ENCODE peak calls at places on chromosome 5, in seven cellular contexts. K is GM12878; O is IMR-90; I is tibial nerve; M is mesendoderm; R is CD4-positive, alpha-beta memory T cell; U is heart left ventricle. T is an unnamed sample. For H3K36me3, the result is how much of the 10 kb centered on the place peaks cover.

GRCh38 chr5:131214828-131215227 is 44.1 kb downstream of the LYRM7 start:
- DNase-seq in K (no peak), O (no peak), I (no peak), M (no peak), R (no peak), U (no peak), T (no peak)

GRCh38 chr5:115209279-115209678 is 39.6 kb upstream of the TRIM36 start:
- DNase-seq in K (peak), O (peak), I (no peak), M (no peak), R (peak), U (peak), T (no peak)

GRCh38 chr5:17720070-17720469 is 85.8 kb downstream of the TAF11L14 start:
- DNase-seq in K (no peak), O (no peak), I (no peak), M (no peak), R (no peak), U (no peak), T (no peak)

GRCh38 chr5:8844847-8845246 is 701.0 kb downstream of the SEMA5A start:
- DNase-seq in K (no peak), O (peak), I (no peak), M (no peak), R (no peak), U (no peak), T (no peak)

GRCh38 chr5:114898602-114899001 is 271.1 kb downstream of the TRIM36 start:
- DNase-seq in K (no peak), O (no peak), I (no peak), M (peak), R (no peak), U (no peak), T (no peak)

GRCh38 chr5:178460598-178461425 is 129.4 kb downstream of the COL23A1 start:
- DNase-seq in K (no peak), O (peak), I (peak), M (peak), R (peak), U (peak), T (peak)

GRCh38 chr5:10607666-10608442 is 44.0 kb downstream of the ANKRD33B start:
- DNase-seq in K (peak), O (peak), I (peak), M (peak), R (no peak), U (peak), T (no peak)

GRCh38 chr5:52690236-52690685 is 97.5 kb upstream of the ITGA1 start:
- DNase-seq in K (no peak), O (peak), I (no peak), M (peak), R (no peak), U (no peak), T (no peak)

GRCh38 chr5:141874262-141874964 is 3.8 kb downstream of the PCDH1 start:
- DNase-seq in K (no peak), O (no peak), I (no peak), M (no peak), R (no peak), U (no peak), T (no peak)

GRCh38 chr5:151700816-151701215 is 14.1 kb upstream of the SPARC start:
- DNase-seq in K (peak), O (no peak), I (no peak), M (no peak), R (no peak), U (no peak), T (no peak)

GRCh38 chr5:170632985-170633234 is 129.1 kb downstream of the KCNIP1 start:
- DNase-seq in K (no peak), O (no peak), I (no peak), M (peak), R (peak), U (peak), T (no peak)

GRCh38 chr5:16548115-16548514 is 68.7 kb downstream of the RETREG1 start:
- DNase-seq in K (no peak), O (no peak), I (no peak), M (no peak), R (no peak), U (no peak), T (no peak)

GRCh38 chr5:140244525-140245025 is 58.3 kb downstream of the PFDN1 start:
- DNase-seq in K (no peak), O (peak), I (peak), M (peak), R (peak), U (peak), T (peak)

GRCh38 chr5:59034498-59035186 is 451.8 kb downstream of the RAB3C start:
- DNase-seq in K (no peak), O (peak), I (no peak), M (peak), R (peak), U (no peak), T (peak)

GRCh38 chr5:67301285-67301904 is 104.8 kb upstream of the CD180 start:
- DNase-seq in K (no peak), O (peak), I (peak), M (peak), R (no peak), U (peak), T (peak)

DNA sequence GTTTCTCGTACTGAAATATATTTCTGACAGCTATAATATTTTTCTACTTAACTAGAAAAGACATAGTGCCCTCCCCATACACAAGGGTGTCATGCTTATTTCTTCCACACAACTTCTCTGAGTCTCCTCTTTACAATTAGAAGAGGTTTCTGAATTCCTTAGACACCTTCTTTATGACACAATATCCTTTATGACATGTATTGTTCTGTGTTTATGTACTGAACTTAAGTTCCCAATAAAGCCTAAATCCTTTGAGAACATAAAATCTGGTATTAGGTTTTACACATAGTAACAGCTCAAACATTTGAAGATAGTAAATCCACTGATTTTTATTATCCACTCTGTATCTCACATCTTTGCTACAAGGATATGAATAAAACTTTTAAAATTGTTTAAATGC is 32.5 kb downstream of the GRAMD2B start:
- DNase-seq in K (no peak), O (no peak), I (no peak), M (no peak), R (no peak), U (no peak), T (peak)
- H3K36me3 ChIP-seq in K (under half), O (under half), I (under half), M (under half), R (under half), U (under half), T (under half)

GRCh38 chr5:133990396-133990795 is 14.4 kb downstream of the VDAC1 start:
- DNase-seq in K (no peak), O (no peak), I (no peak), M (no peak), R (no peak), U (no peak), T (no peak)

GRCh38 chr5:133992429-133993151 is 12.2 kb downstream of the VDAC1 start:
- DNase-seq in K (no peak), O (no peak), I (no peak), M (no peak), R (no peak), U (peak), T (no peak)

GRCh38 chr5:133993563-133993962 is 11.2 kb downstream of the VDAC1 start:
- DNase-seq in K (no peak), O (no peak), I (no peak), M (no peak), R (no peak), U (no peak), T (no peak)

GRCh38 chr5:133993152-133993548 is 11.6 kb downstream of the VDAC1 start:
- DNase-seq in K (no peak), O (peak), I (no peak), M (no peak), R (no peak), U (no peak), T (peak)

DNA sequence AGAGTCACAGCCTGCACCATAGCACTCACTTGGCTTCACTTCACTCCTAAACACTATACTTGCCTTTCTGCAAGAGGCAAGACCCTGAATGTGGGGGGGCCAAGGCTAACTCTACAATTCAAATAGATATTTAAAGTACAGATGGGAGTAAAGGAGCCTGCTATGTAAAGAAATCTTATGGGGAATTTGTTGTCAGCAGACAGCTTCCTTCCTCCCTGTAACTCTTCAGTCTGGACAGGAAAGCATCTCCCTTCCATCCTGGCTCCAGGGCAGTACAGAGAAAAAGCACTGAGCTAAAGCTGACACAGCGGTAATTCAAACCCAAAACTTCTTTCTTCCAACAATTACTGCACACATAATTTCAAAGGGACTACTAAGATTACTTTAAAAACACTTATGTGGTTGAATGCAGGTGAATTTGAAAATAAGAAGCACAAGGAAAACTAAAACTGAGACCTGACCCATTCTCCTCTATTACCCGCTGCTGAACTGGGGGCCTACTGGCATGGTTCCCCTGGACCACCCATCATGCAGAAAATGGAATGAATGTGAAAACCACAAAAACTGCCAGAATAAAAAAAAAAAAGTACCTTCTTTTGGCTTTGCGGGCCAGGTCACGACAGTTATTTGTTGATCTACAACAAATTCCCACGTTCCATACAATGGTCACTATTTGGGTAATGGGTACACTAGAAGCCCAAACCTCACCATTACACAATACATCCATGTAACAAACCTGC is 13.4 kb downstream of the VDAC1 start:
- DNase-seq in K (no peak), O (no peak), I (no peak), M (no peak), R (no peak), U (no peak), T (no peak)
- H3K36me3 ChIP-seq in K (under half), O (under half), I (under half), M (under half), R (under half), U (half or more), T (under half)

DNA sequence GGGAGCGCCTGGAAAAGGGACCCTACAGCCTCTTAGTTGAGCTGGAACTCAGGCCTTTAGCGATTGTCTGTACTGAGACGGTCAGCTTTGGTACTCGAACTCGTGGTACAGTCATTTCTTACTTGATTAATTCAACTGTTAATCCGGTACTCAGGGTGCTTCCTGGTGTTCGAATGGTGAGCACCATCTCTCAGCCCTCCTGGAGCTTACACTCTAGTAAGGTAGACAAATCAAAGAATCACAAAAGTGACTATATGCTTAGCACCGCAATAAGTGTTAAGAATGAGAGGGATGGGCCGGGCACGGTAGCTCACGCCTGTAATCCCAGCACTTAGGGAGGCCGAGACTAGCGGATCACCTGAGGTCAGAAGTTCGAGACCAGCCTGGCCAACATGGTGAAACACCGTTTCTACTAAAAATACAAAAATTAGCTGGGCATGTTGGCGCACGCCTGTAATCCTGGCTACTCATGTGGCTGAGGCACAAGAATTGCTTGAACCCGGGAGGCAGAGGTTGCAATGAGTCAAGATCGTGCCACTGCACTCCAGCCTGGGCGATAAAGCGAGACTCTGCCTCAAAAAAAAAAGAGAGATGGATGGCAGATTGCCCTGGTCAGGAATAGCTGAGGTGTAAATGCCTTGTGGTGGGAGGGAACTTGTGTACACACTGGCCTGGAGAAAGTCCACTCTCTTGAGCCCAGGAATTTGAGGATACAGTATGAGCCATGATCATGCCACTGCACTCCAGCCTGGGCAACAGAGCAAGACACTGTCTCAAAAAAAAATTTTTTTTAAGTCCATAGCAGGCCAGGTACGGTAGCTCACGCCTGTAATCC is 981 bp downstream of the TCOF1 start:
- DNase-seq in K (no peak), O (peak), I (no peak), M (peak), R (peak), U (no peak), T (peak)
- H3K36me3 ChIP-seq in K (under half), O (under half), I (under half), M (under half), R (under half), U (under half), T (under half)

GRCh38 chr5:150389759-150390256 is 22.9 kb downstream of the CD74 start:
- DNase-seq in K (no peak), O (no peak), I (no peak), M (peak), R (no peak), U (no peak), T (no peak)
- H3K36me3 ChIP-seq in K (under half), O (half or more), I (under half), M (under half), R (half or more), U (half or more), T (under half)

GRCh38 chr5:119537704-119538103 is 85.4 kb downstream of the HSD17B4 start:
- DNase-seq in K (peak), O (peak), I (no peak), M (peak), R (no peak), U (no peak), T (peak)

GRCh38 chr5:119541716-119542115 is 87.6 kb upstream of the FAM170A start:
- DNase-seq in K (no peak), O (no peak), I (no peak), M (no peak), R (no peak), U (no peak), T (no peak)
- H3K36me3 ChIP-seq in K (under half), O (under half), I (under half), M (under half), R (under half), U (half or more), T (under half)

DNA sequence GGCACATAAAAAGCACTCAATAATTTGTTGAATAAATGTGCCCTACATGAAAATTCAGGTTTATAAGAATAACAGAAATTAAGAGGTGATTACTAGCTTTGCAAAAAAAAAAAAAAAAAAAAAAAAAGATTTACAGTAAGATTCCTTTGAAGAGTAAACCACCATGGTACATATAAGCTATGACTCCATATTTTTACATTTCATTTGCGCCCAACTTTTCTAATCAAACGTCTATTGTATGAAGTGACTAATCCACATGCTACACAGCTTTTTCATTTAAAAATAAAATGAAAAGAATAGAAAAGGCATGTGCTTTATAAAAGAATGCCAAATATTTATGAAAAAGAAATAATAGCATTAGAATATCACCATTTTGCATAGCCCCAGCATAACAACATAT is at the start of gene PLAC8L1:
- DNase-seq in K (no peak), O (no peak), I (no peak), M (no peak), R (no peak), U (no peak), T (no peak)
- H3K36me3 ChIP-seq in K (under half), O (under half), I (under half), M (under half), R (under half), U (under half), T (under half)